ENCODE peak calls at places on chromosome 5, in six cellular contexts. One of them, this sample, is unnamed.

GRCh38 chr5:14932902-14933475 is 61.4 kb upstream of the ANKH start:
- DNase-seq in AG04450: no peak
- DNase-seq in bronchial epithelial cell: peak; percentile 29
- DNase-seq in T1000: no peak
- DNase-seq in Calu3: no peak
- DNase-seq in activated naive CD8-positive, alpha-beta T cell treated with anti-CD3 and anti-CD28 coated beads, Interleukin-2, amount 50 U/mL, for 24 hours: no peak
- DNase-seq in this sample: no peak

GRCh38 chr5:83856898-83857297 is 136.2 kb upstream of the HAPLN1 start:
- DNase-seq in Calu3: no peak
- DNase-seq in AG04450: no peak
- DNase-seq in T1000: no peak
- DNase-seq in activated naive CD8-positive, alpha-beta T cell treated with anti-CD3 and anti-CD28 coated beads, Interleukin-2, amount 50 U/mL, for 24 hours: no peak
- DNase-seq in bronchial epithelial cell: no peak
- DNase-seq in this sample: no peak

GRCh38 chr5:115393239-115393638 is 96.8 kb upstream of the CCDC112 start:
- DNase-seq in bronchial epithelial cell: no peak
- DNase-seq in Calu3: no peak
- DNase-seq in activated naive CD8-positive, alpha-beta T cell treated with anti-CD3 and anti-CD28 coated beads, Interleukin-2, amount 50 U/mL, for 24 hours: no peak
- DNase-seq in AG04450: no peak
- DNase-seq in T1000: no peak
- DNase-seq in this sample: no peak

GRCh38 chr5:39506216-39506615 is 81.4 kb upstream of the DAB2 start:
- DNase-seq in bronchial epithelial cell: no peak
- DNase-seq in AG04450: no peak
- DNase-seq in Calu3: no peak
- DNase-seq in T1000: no peak
- DNase-seq in activated naive CD8-positive, alpha-beta T cell treated with anti-CD3 and anti-CD28 coated beads, Interleukin-2, amount 50 U/mL, for 24 hours: no peak
- DNase-seq in this sample: no peak

GRCh38 chr5:159156839-159157238 is 52.5 kb downstream of the RNF145 start:
- DNase-seq in activated naive CD8-positive, alpha-beta T cell treated with anti-CD3 and anti-CD28 coated beads, Interleukin-2, amount 50 U/mL, for 24 hours: no peak
- DNase-seq in T1000: no peak
- DNase-seq in Calu3: peak; percentile 58
- DNase-seq in bronchial epithelial cell: peak; percentile 79
- DNase-seq in AG04450: peak; percentile 59
- DNase-seq in this sample: peak; percentile 56

GRCh38 chr5:34008721-34009120 is 871 bp upstream of the AMACR start:
- DNase-seq in bronchial epithelial cell: peak; percentile 7
- DNase-seq in activated naive CD8-positive, alpha-beta T cell treated with anti-CD3 and anti-CD28 coated beads, Interleukin-2, amount 50 U/mL, for 24 hours: no peak
- DNase-seq in AG04450: no peak
- DNase-seq in T1000: no peak
- DNase-seq in Calu3: no peak
- DNase-seq in this sample: no peak

GRCh38 chr5:149220750-149221149 is 50.9 kb upstream of the AFAP1L1 start:
- DNase-seq in Calu3: no peak
- DNase-seq in T1000: no peak
- DNase-seq in activated naive CD8-positive, alpha-beta T cell treated with anti-CD3 and anti-CD28 coated beads, Interleukin-2, amount 50 U/mL, for 24 hours: no peak
- DNase-seq in bronchial epithelial cell: no peak
- DNase-seq in AG04450: no peak
- DNase-seq in this sample: no peak

GRCh38 chr5:175290379-175290778 is 153.6 kb downstream of the DRD1 start:
- DNase-seq in activated naive CD8-positive, alpha-beta T cell treated with anti-CD3 and anti-CD28 coated beads, Interleukin-2, amount 50 U/mL, for 24 hours: no peak
- DNase-seq in T1000: no peak
- DNase-seq in Calu3: no peak
- DNase-seq in AG04450: no peak
- DNase-seq in bronchial epithelial cell: no peak
- DNase-seq in this sample: no peak

GRCh38 chr5:491119-491855 is 33.0 kb downstream of the SLC9A3 start:
- DNase-seq in T1000: no peak
- DNase-seq in AG04450: no peak
- DNase-seq in bronchial epithelial cell: no peak
- DNase-seq in activated naive CD8-positive, alpha-beta T cell treated with anti-CD3 and anti-CD28 coated beads, Interleukin-2, amount 50 U/mL, for 24 hours: no peak
- DNase-seq in Calu3: no peak
- DNase-seq in this sample: no peak

GRCh38 chr5:11797132-11797531 is 107.1 kb downstream of the CTNND2 start:
- DNase-seq in Calu3: peak; percentile 55
- DNase-seq in bronchial epithelial cell: no peak
- DNase-seq in activated naive CD8-positive, alpha-beta T cell treated with anti-CD3 and anti-CD28 coated beads, Interleukin-2, amount 50 U/mL, for 24 hours: no peak
- DNase-seq in AG04450: no peak
- DNase-seq in T1000: no peak
- DNase-seq in this sample: no peak

This sample was measured in GM04504.